ENCODE peak calls at places on chromosomes 3 and 15, in five cellular contexts. V is WTC11, T is RWPE1, L is Calu3, X is neural crest cell. P is an unnamed sample.

GRCh38 chr15:33716025-33716424 is 252.3 kb upstream of the CHRM5 start:
- DNase-seq in X (no peak), T (peak), V (no peak), L (no peak), P (no peak)

GRCh38 chr15:58038426-58039106 is 26.9 kb downstream of the ALDH1A2 start:
- DNase-seq in V (no peak), X (no peak), L (peak), T (peak), P (no peak)

GRCh38 chr15:29818141-29818540 is 4.1 kb downstream of the TJP1 start:
- DNase-seq in L (no peak), X (no peak), T (no peak), V (no peak), P (no peak)

GRCh38 chr3:30007668-30008067 is 598.7 kb upstream of the TGFBR2 start:
- DNase-seq in T (no peak), V (no peak), X (no peak), L (no peak), P (no peak)

GRCh38 chr15:70530503-70530902 is 232.9 kb downstream of the UACA start:
- DNase-seq in T (no peak), L (no peak), X (no peak), V (no peak), P (no peak)

GRCh38 chr15:64343841-64344240 is 12.1 kb downstream of the CSNK1G1 start:
- DNase-seq in T (no peak), L (no peak), X (no peak), V (no peak), P (no peak)

GRCh38 chr15:71385469-71385868 is 270.2 kb downstream of the THSD4 start:
- DNase-seq in L (no peak), X (no peak), V (no peak), T (no peak), P (no peak)

GRCh38 chr3:135918600-135918999 is 46.9 kb upstream of the PPP2R3A start:
- DNase-seq in V (no peak), X (no peak), T (peak), L (no peak), P (no peak)

GRCh38 chr15:95558131-95558530 is 772.4 kb upstream of the NR2F2 start:
- DNase-seq in L (no peak), V (no peak), X (no peak), T (peak), P (no peak)

GRCh38 chr3:9224490-9224889 is 25.0 kb downstream of the SRGAP3 start:
- DNase-seq in L (no peak), T (no peak), V (no peak), X (no peak), P (peak)

GRCh38 chr3:37014620-37015019 is 21.3 kb downstream of the MLH1 start:
- DNase-seq in L (no peak), V (no peak), X (no peak), T (no peak), P (no peak)

GRCh38 chr3:127196002-127196401 is 3.1 kb downstream of the PRR23E start:
- DNase-seq in L (no peak), V (no peak), T (no peak), X (no peak), P (no peak)

GRCh38 chr3:65587650-65588439 is 450.9 kb downstream of the MAGI1 start:
- DNase-seq in L (no peak), X (no peak), T (no peak), V (no peak), P (no peak)

GRCh38 chr3:182242563-182242962 is 530.8 kb downstream of the SOX2 start:
- DNase-seq in X (no peak), T (no peak), L (no peak), V (no peak), P (no peak)

GRCh38 chr15:63930034-63930433 is 96.3 kb upstream of the HERC1 start:
- DNase-seq in V (peak), L (no peak), T (no peak), X (no peak), P (no peak)

GRCh38 chr3:55327131-55327920 is 159.8 kb downstream of the WNT5A start:
- DNase-seq in X (no peak), V (no peak), T (no peak), L (no peak), P (no peak)

GRCh38 chr3:23248594-23249131 is 45.5 kb downstream of the UBE2E2 start:
- DNase-seq in T (no peak), X (no peak), V (no peak), L (no peak), P (no peak)

GRCh38 chr3:169666079-169666436 is 2.5 kb upstream of the MECOM start:
- DNase-seq in T (no peak), X (no peak), L (peak), V (no peak), P (no peak)

GRCh38 chr3:150146891-150147761 is 176.4 kb upstream of the PFN2 start:
- DNase-seq in L (no peak), V (no peak), X (no peak), T (peak), P (peak)

GRCh38 chr3:33858131-33858530 is 59.7 kb downstream of the PDCD6IP start:
- DNase-seq in T (no peak), V (no peak), L (no peak), X (no peak), P (no peak)

GRCh38 chr3:171566803-171567422 is 106.7 kb upstream of the TNIK start:
- DNase-seq in V (no peak), L (peak), X (no peak), T (peak), P (peak)

GRCh38 chr15:58966698-58967097 is 20.8 kb upstream of the RNF111 start:
- DNase-seq in X (no peak), L (no peak), V (no peak), T (no peak), P (no peak)

GRCh38 chr3:177618873-177619771 is 421.8 kb upstream of the TBL1XR1 start:
- DNase-seq in T (no peak), X (no peak), L (peak), V (no peak), P (no peak)

GRCh38 chr3:25916286-25916685 is 126.4 kb downstream of the OXSM start:
- DNase-seq in X (no peak), T (no peak), V (no peak), L (no peak), P (no peak)

GRCh38 chr3:141887051-141887450 is 10.6 kb downstream of the ATP1B3 start:
- DNase-seq in V (no peak), X (no peak), T (no peak), L (no peak), P (no peak)

GRCh38 chr3:183967693-183968092 is 50.0 kb downstream of the ABCC5 start:
- DNase-seq in T (no peak), L (peak), V (no peak), X (no peak), P (no peak)

GRCh38 chr15:83199288-83199687 is 8.3 kb downstream of the HDGFL3 start:
- DNase-seq in L (no peak), T (no peak), X (no peak), V (no peak), P (peak)

GRCh38 chr3:107402214-107402613 is 25.0 kb downstream of the CCDC54 start:
- DNase-seq in T (no peak), X (no peak), V (no peak), L (no peak), P (no peak)

GRCh38 chr3:48855681-48856447 is 8.2 kb upstream of the PRKAR2A start:
- DNase-seq in V (no peak), T (no peak), L (no peak), X (no peak), P (no peak)
- TF ChIP-seq CTCF in V (no peak), T (no peak), L (no peak), X (no peak), P (no peak)

DNA sequence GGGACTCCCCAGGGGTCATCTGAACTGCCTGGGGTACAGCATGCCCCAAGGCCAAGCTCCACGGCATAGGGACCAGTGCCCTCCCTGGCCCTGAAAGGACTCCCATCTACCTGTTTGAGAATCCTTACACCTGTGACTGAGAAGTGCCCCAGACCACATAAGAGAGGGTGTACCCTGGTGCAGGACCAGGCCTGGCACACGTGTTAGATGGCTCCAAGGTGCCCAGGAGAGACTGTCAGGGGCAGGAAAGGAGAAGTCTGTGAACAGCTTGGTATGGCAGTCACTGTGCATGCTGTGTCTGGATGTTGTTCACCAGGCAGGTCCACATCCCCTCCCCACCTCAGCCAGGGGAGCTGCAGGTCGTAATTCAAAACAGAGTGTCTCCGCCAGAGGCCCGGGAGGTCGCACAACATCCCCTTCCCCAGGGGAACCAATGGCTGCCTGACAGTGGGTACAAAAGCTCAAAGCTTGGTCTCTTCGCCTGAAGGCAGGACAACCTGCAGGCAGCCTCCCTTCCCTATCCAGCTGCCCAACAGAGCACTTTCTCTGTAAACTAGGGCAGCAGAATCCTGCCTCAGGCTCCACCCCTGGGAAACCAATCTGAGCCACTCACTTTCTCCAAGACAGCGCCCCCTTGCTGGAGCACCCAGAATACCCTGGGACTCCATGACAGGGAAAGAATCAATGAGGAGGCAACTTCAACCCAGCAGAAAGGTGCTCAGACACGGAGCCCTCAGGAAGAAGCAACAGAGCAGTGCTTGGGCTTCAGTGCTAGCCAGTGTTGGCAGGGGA is 3.9 kb downstream of the NUP210 start:
- DNase-seq in L (no peak), V (peak), X (no peak), T (no peak), P (no peak)
- TF ChIP-seq CTCF in L (no peak), V (peak), X (peak), T (no peak), P (peak)

GRCh38 chr3:14718539-14718938 is 43.6 kb downstream of the C3orf20 start:
- DNase-seq in X (no peak), T (no peak), V (no peak), L (no peak), P (peak)
- TF ChIP-seq CTCF in X (no peak), T (no peak), V (no peak), L (no peak), P (no peak)

DNA sequence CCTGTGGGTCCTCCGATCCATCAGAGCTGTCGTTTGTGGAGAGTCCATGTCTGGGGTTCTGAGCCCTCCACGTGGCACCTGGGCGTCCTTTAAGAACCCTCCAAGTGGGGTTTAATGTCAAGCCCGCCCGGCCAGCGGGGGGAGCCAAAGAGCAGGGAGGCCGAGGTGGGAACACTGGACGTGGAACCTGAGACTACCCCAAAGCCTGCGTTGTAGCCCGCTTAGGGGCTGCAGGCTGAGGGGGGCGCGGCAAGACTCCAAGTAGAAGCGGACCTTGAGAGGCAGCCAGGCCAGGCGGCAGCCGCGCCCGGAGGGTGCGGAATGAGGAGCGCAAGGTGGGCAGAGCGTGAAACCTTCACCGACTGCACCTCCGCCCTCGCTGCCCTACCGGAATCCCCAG is 126.2 kb upstream of the ATP10A start:
- DNase-seq in X (no peak), T (no peak), V (peak), L (no peak), P (no peak)
- TF ChIP-seq CTCF in X (no peak), T (no peak), V (peak), L (no peak), P (no peak)

GRCh38 chr3:14222900-14223594 is 44.4 kb downstream of the LSM3 start:
- DNase-seq in L (no peak), T (no peak), V (no peak), X (no peak), P (no peak)
- TF ChIP-seq CTCF in L (no peak), T (no peak), V (no peak), X (no peak), P (no peak)

P was measured in GM20000.